ENCODE peak calls at places on chromosome 6, in eight cellular contexts. F is NCI-H2081, A is fibroblast of the aortic adventitia, H is neural crest cell, U is heart left ventricle, K is mucosa of gallbladder, W is tibial nerve, B is amniotic stem cell. P is an unnamed sample.

GRCh38 chr6:168433898-168434297 is 7.1 kb upstream of the SMOC2 start:
- DNase-seq in A (no peak), B (no peak), H (no peak), F (no peak), W (no peak), U (no peak), K (no peak), P (no peak)

GRCh38 chr6:41467627-41468404 is 78.4 kb upstream of the FOXP4 start:
- DNase-seq in B (no peak), U (no peak), W (no peak), H (no peak), K (no peak), A (no peak), F (no peak), P (no peak)

GRCh38 chr6:157760589-157761330 is 62.3 kb upstream of the SNX9 start:
- DNase-seq in B (peak), A (peak), U (no peak), K (no peak), H (no peak), F (no peak), W (no peak), P (peak)

GRCh38 chr6:111683749-111684267 is 78.1 kb upstream of the TRAF3IP2 start:
- DNase-seq in H (no peak), K (no peak), U (no peak), B (no peak), W (no peak), F (no peak), A (peak), P (peak)

GRCh38 chr6:143158113-143158581 is 97.5 kb downstream of the AIG1 start:
- DNase-seq in W (no peak), B (no peak), K (no peak), F (no peak), U (no peak), A (peak), H (no peak), P (no peak)

GRCh38 chr6:38158762-38159350 is 339.3 kb downstream of the ZFAND3 start:
- DNase-seq in W (no peak), F (no peak), K (no peak), U (no peak), H (no peak), A (no peak), B (no peak), P (no peak)

GRCh38 chr6:32854376-32855178 is 585 bp downstream of the PSMB9 start:
- DNase-seq in B (no peak), F (no peak), A (peak), K (peak), H (no peak), W (no peak), U (no peak), P (peak)

GRCh38 chr6:149015224-149015876 is 268.5 kb downstream of the UST start:
- DNase-seq in B (no peak), F (no peak), U (no peak), W (no peak), H (no peak), K (no peak), A (peak), P (peak)

GRCh38 chr6:152338335-152339125 is 298.6 kb downstream of the SYNE1 start:
- DNase-seq in A (peak), F (peak), U (peak), K (peak), B (no peak), H (peak), W (peak), P (peak)

GRCh38 chr6:81697564-81697963 is 54.9 kb downstream of the TENT5A start:
- DNase-seq in U (no peak), A (peak), K (no peak), H (no peak), W (no peak), B (no peak), F (no peak), P (peak)

GRCh38 chr6:34630040-34630439 is 66.5 kb downstream of the ILRUN start:
- DNase-seq in A (peak), F (no peak), K (no peak), W (no peak), U (no peak), B (peak), H (no peak), P (peak)

GRCh38 chr6:117440558-117441525 is 15.1 kb upstream of the ROS1 start:
- DNase-seq in U (no peak), H (no peak), F (no peak), B (no peak), W (no peak), A (peak), K (no peak), P (peak)

GRCh38 chr6:99138445-99138844 is 190.7 kb upstream of the FBXL4 start:
- DNase-seq in B (no peak), U (no peak), F (peak), A (no peak), H (no peak), W (no peak), K (no peak), P (no peak)

GRCh38 chr6:6191909-6192308 is 128.6 kb downstream of the F13A1 start:
- DNase-seq in F (no peak), W (no peak), H (no peak), A (no peak), B (no peak), U (no peak), K (no peak), P (no peak)

GRCh38 chr6:53994201-53994600 is 117.0 kb upstream of the MLIP start:
- DNase-seq in W (no peak), A (no peak), H (no peak), U (no peak), F (no peak), B (no peak), K (no peak), P (no peak)

GRCh38 chr6:125871365-125871764 is 80.6 kb downstream of the NCOA7 start:
- DNase-seq in W (no peak), K (no peak), H (no peak), F (peak), U (no peak), A (no peak), B (no peak), P (no peak)

GRCh38 chr6:3195695-3196497 is 31.6 kb downstream of the TUBB2B start:
- DNase-seq in F (no peak), U (no peak), W (no peak), H (peak), A (peak), K (no peak), B (no peak), P (no peak)

GRCh38 chr6:255418-256090 is 36.7 kb upstream of the DUSP22 start:
- DNase-seq in B (no peak), H (no peak), W (no peak), K (no peak), F (no peak), U (no peak), A (no peak), P (no peak)

GRCh38 chr6:165664553-165665383 is 1.7 kb upstream of the PDE10A start:
- DNase-seq in A (peak), U (no peak), B (no peak), W (no peak), F (no peak), H (no peak), K (no peak), P (peak)

GRCh38 chr6:41411961-41412360 is 76.6 kb downstream of the NCR2 start:
- DNase-seq in K (no peak), F (no peak), B (no peak), H (no peak), A (no peak), W (no peak), U (no peak), P (no peak)

GRCh38 chr6:157741889-157742615 is 81.0 kb upstream of the SNX9 start:
- DNase-seq in W (no peak), K (no peak), H (no peak), B (no peak), A (peak), F (no peak), U (no peak), P (peak)

GRCh38 chr6:44045672-44046015 is 81.6 kb downstream of the MRPL14 start:
- DNase-seq in A (peak), W (no peak), U (peak), H (no peak), F (no peak), K (no peak), B (no peak), P (peak)

P was measured in fibroblast of pulmonary artery.